ENCODE peak calls at places on chromosomes 13 and 19, in four cellular contexts. G is RWPE2, C is SK-N-SH, N is ACHN. S is an unnamed sample.

GRCh38 chr19:44345969-44346368 is 10.5 kb downstream of the ZNF112 start:
- DNase-seq in G (no peak), N (no peak), C (no peak), S (no peak)

GRCh38 chr13:70668293-70668692 is 560.0 kb upstream of the KLHL1 start:
- DNase-seq in G (peak; percentile 51), N (peak; percentile 6), C (no peak), S (no peak)

GRCh38 chr19:45075215-45076028 is 856 bp downstream of the ZNF296 start:
- DNase-seq in C (no peak), G (peak; percentile 93), N (peak; percentile 73), S (peak; percentile 84)

GRCh38 chr19:30214651-30215051 is 157.5 kb upstream of the ZNF536 start:
- DNase-seq in C (no peak), N (no peak), G (no peak), S (peak; percentile 17)

GRCh38 chr19:17220207-17220758 is 5.1 kb downstream of the USE1 start:
- DNase-seq in N (peak; percentile 30), G (no peak), C (no peak), S (no peak)

GRCh38 chr19:33470040-33470330 is 51.6 kb downstream of the PEPD start:
- DNase-seq in N (no peak), C (no peak), G (no peak), S (no peak)

GRCh38 chr13:95745289-95745688 is 68.3 kb downstream of the DNAJC3 start:
- DNase-seq in G (no peak), N (no peak), C (no peak), S (no peak)

GRCh38 chr13:109785892-109786450 is 412 bp downstream of the IRS2 start:
- DNase-seq in N (no peak), C (peak; percentile 70), G (no peak), S (peak; percentile 21)

GRCh38 chr13:102846261-102847015 is 606 bp downstream of the ERCC5 start:
- DNase-seq in N (peak; percentile 31), C (peak; percentile 41), G (no peak), S (peak; percentile 21)

GRCh38 chr13:112616586-112617381 is 28.8 kb upstream of the TUBGCP3 start:
- DNase-seq in N (peak; percentile 61), G (no peak), C (peak; percentile 69), S (no peak)

GRCh38 chr13:113950451-113951245 is 23.2 kb downstream of the C13orf46 start:
- DNase-seq in N (no peak), G (no peak), C (no peak), S (no peak)

GRCh38 chr19:2551864-2552185 is 75.9 kb downstream of the GADD45B start:
- DNase-seq in G (no peak), C (no peak), N (no peak), S (no peak)

GRCh38 chr19:20321139-20321656 is 154.2 kb downstream of the ZNF486 start:
- DNase-seq in C (no peak), N (no peak), G (no peak), S (no peak)

GRCh38 chr13:36612242-36612641 is 61.6 kb upstream of the SERTM1 start:
- DNase-seq in C (no peak), G (no peak), N (no peak), S (no peak)

GRCh38 chr13:23750383-23751121 is 138.6 kb downstream of the MIPEP start:
- DNase-seq in N (no peak), C (no peak), G (no peak), S (no peak)

GRCh38 chr13:25286308-25286968 is 850 bp downstream of the MTMR6 start:
- DNase-seq in N (peak; percentile 57), G (no peak), C (peak; percentile 49), S (peak; percentile 47)

GRCh38 chr19:43467730-43468129 is 2.3 kb upstream of the LYPD3 start:
- DNase-seq in C (no peak), N (no peak), G (no peak), S (no peak)

GRCh38 chr19:12784394-12784870 is 6.9 kb upstream of the JUNB start:
- DNase-seq in G (no peak), N (no peak), C (no peak), S (no peak)

GRCh38 chr13:26412961-26413716 is 144.3 kb upstream of the WASF3 start:
- DNase-seq in G (no peak), N (no peak), C (peak; percentile 52), S (no peak)

GRCh38 chr19:48673436-48674100 is 751 bp upstream of the NTN5 start:
- DNase-seq in G (no peak), N (no peak), C (no peak), S (no peak)

GRCh38 chr13:110525328-110526319 is 35.9 kb downstream of the RAB20 start:
- DNase-seq in C (no peak), N (no peak), G (no peak), S (peak; percentile 29)